ENCODE peak calls at places on chromosome 22, in five cellular contexts. F, Q, S, T and U are unnamed samples.

GRCh38 chr22:22616636-22617035 is 27.8 kb upstream of the GGTLC2 start:
- DNase-seq in F (no peak), Q (no peak), S (peak), T (no peak), U (peak)

GRCh38 chr22:46895753-46896152 is 133.3 kb downstream of the TBC1D22A start:
- DNase-seq in F (no peak), Q (peak), S (no peak), T (no peak), U (no peak)

GRCh38 chr22:39306456-39307361 is 12.7 kb downstream of the RPL3 start:
- DNase-seq in F (peak), Q (peak), S (no peak), T (no peak), U (no peak)

GRCh38 chr22:25353516-25354445 is 134.3 kb downstream of the CRYBB2 start:
- DNase-seq in F (no peak), Q (no peak), S (no peak), T (no peak), U (no peak)

GRCh38 chr22:25067851-25068421 is 115.4 kb downstream of the KIAA1671 start:
- DNase-seq in F (no peak), Q (no peak), S (no peak), T (no peak), U (no peak)

GRCh38 chr22:50114221-50114981 is 24.6 kb downstream of the MOV10L1 start:
- DNase-seq in F (no peak), Q (no peak), S (no peak), T (no peak), U (no peak)

GRCh38 chr22:17695986-17696385 is 57.4 kb downstream of the BCL2L13 start:
- DNase-seq in F (no peak), Q (no peak), S (no peak), T (no peak), U (no peak)

GRCh38 chr22:48428556-48429371 is 1398.9 kb downstream of the BRD1 start:
- DNase-seq in F (no peak), Q (no peak), S (no peak), T (no peak), U (no peak)

GRCh38 chr22:45878051-45878764 is 98.8 kb downstream of the WNT7B start:
- DNase-seq in F (no peak), Q (no peak), S (no peak), T (no peak), U (no peak)

GRCh38 chr22:43236401-43237166 is 49.6 kb upstream of the TTLL12 start:
- DNase-seq in F (no peak), Q (no peak), S (no peak), T (no peak), U (no peak)

GRCh38 chr22:38612217-38613006 is 42.4 kb upstream of the DMC1 start:
- DNase-seq in F (no peak), Q (no peak), S (no peak), T (no peak), U (no peak)

GRCh38 chr22:48088926-48089536 is 1326.6 kb downstream of the TBC1D22A start:
- DNase-seq in F (no peak), Q (no peak), S (no peak), T (no peak), U (no peak)

GRCh38 chr22:38111941-38112355 is 1.5 kb upstream of the BAIAP2L2 start:
- DNase-seq in F (no peak), Q (no peak), S (no peak), T (peak), U (no peak)

GRCh38 chr22:20156611-20157415 is 6.0 kb upstream of the CCDC188 start:
- DNase-seq in F (peak), Q (peak), S (peak), T (peak), U (peak)

GRCh38 chr22:48750826-48751440 is 1076.7 kb downstream of the BRD1 start:
- DNase-seq in F (no peak), Q (no peak), S (no peak), T (no peak), U (no peak)

GRCh38 chr22:43014062-43014875 is 680 bp downstream of the PACSIN2 start:
- DNase-seq in F (peak), Q (peak), S (no peak), T (peak), U (no peak)

GRCh38 chr22:19108807-19109197 is 13.4 kb downstream of the DGCR2 start:
- DNase-seq in F (no peak), Q (no peak), S (no peak), T (no peak), U (no peak)

GRCh38 chr22:45612451-45612901 is 59.2 kb upstream of the ATXN10 start:
- DNase-seq in F (no peak), Q (no peak), S (no peak), T (no peak), U (no peak)

DNA sequence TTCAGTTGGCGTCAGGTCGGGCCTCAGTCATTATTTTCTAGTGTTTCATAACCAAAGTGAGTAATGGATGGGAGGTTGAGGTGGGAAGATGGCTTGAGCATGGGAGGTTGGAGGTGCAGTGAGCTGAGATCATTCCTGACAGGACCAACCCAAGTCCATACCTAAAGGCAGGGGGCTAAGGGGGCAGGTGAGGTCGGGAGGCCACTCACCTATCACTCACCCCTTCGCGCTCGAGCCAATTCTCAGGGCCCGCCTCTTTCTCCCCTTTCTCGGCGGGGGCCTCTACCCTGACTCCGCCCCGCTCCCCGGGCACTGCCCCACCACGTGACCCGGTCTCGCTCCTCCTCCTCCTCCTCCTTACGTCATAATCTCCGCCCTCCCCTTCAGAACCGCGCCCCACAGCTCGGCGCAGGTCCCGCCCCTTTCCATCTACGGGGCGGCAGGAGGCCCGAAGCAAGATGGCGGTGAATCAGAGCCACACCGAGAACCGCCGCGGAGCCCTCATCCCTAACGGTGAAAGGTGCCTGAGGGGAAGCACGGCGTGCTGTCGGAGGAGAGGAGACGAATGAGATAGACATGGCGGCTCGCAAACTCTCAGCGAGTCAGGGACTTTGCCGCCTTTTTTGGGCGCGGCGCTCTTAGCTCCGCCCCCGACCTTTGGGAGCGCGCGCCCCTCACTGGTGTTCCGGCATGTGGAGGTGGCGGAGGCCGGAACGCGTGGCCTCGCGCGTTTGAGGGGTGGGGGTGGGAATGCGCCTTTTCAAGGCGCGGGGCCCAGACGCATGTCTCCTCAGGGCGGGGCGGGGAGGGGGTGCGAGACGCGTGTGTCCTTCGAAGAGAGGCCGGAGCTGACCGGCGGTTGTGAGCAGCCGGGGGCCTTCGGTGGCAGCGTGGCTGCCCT is at the start of gene WBP2NL:
- DNase-seq in F (peak), Q (peak), S (peak), T (no peak), U (peak)
- TF ChIP-seq JUNB in F (no peak), Q (no peak), S (no peak), T (no peak), U (no peak)

GRCh38 chr22:29144786-29145160 is 60.9 kb upstream of the EMID1 start:
- DNase-seq in F (no peak), Q (no peak), S (no peak), T (no peak), U (no peak)
- TF ChIP-seq JUNB in F (no peak), Q (no peak), S (no peak), T (no peak), U (no peak)

GRCh38 chr22:44538071-44538470 is 40.0 kb upstream of the RTL6 start:
- DNase-seq in F (no peak), Q (no peak), S (peak), T (peak), U (no peak)
- TF ChIP-seq JUNB in F (no peak), Q (no peak), S (no peak), T (no peak), U (no peak)

DNA sequence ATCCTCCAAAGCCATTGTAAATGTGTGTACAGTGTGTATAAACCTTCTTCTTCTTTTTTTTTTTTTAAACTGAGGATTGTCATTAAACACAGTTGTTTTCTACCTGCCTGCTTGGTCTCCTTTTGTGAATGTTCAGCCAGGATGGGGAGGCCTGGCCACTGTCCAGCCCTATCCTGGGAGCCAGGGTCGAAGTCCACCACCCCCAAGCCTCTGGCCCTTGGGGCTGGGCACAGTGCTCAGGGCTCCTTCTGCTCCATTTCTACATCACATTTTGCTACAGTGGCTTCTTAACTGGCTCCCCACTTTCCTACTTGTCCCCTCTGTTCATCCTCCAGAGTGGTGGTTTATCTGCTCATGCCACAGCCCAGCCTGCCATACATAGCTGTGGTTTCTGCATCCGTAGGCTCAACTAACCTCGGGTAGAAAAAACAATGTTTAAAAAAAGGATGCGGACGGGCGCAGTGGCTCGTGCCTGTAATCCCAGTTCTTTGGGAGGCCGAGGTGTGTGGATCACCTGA is 2.5 kb upstream of the SMARCB1 start:
- DNase-seq in F (no peak), Q (no peak), S (no peak), T (peak), U (no peak)
- TF ChIP-seq JUNB in F (no peak), Q (no peak), S (no peak), T (no peak), U (no peak)

DNA sequence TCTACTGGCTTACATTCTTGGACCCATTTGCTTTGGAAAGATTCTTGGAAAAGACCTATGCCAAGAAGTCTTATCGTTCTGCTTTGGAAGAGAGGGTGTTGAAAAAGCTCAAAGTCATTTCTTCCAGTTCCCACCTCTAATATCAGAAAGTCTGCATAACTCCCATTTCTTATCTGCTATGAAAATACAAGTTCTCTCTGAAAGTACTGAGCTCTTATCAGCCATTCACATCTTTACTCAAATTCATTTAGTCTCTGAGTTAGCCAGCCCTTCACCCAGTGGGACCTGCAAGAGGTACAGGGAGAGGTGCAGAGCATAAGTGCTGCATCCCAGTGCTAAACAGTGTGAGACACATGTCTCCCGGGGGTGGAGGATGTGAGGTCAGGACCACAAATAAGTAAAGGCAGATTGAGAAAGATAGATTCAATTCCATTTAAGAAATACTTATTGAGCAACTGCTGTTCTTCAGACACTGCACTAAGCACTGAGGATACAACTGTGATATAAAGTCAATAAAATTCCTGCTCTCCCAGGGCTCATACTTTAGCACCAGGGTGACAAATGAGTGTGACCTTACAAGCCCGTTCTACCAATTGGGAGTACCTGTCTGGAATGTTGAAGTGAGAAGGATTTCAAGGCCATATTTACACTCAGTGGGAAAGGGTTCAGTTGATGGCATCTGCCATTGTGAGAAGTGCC is 76.7 kb downstream of the PISD start:
- DNase-seq in F (no peak), Q (peak), S (no peak), T (peak), U (no peak)
- TF ChIP-seq JUNB in F (no peak), Q (no peak), S (no peak), T (no peak), U (no peak)

GRCh38 chr22:32050678-32051515 is 7.8 kb downstream of the SLC5A1 start:
- DNase-seq in F (peak), Q (no peak), S (peak), T (peak), U (peak)
- TF ChIP-seq JUNB in F (no peak), Q (no peak), S (no peak), T (no peak), U (peak)